ENCODE peak calls at places on chromosome 19, in six cellular contexts. I is HuH-7; C is heart left ventricle; G is NCI-H510A; F is kidney glomerular epithelial cell; E is stimulated activated CD8-positive, alpha-beta memory T cell treated with anti-CD3 and anti-CD28 coated beads, Interleukin-15, amount 100 ng/mL, for 4 hours. Y is an unnamed sample.

GRCh38 chr19:43524922-43525835 is 1.8 kb downstream of the ETHE1 start:
- DNase-seq in I (peak), C (no peak), G (no peak), F (peak), E (no peak), Y (peak)

GRCh38 chr19:7833225-7834156 is 3.5 kb downstream of the EVI5L start:
- DNase-seq in I (no peak), C (peak), G (no peak), F (no peak), E (no peak), Y (no peak)

GRCh38 chr19:31667106-31667505 is 317.9 kb upstream of the TSHZ3 start:
- DNase-seq in I (no peak), C (no peak), G (no peak), F (no peak), E (no peak), Y (no peak)

GRCh38 chr19:32397736-32398135 is 7.8 kb upstream of the DPY19L3 start:
- DNase-seq in I (no peak), C (no peak), G (no peak), F (peak), E (no peak), Y (no peak)

GRCh38 chr19:8569066-8569761 is 8.0 kb downstream of the MYO1F start:
- DNase-seq in I (no peak), C (no peak), G (no peak), F (peak), E (peak), Y (peak)

GRCh38 chr19:19485161-19485997 is 30.0 kb downstream of the TSSK6 start:
- DNase-seq in I (no peak), C (no peak), G (no peak), F (no peak), E (no peak), Y (no peak)

GRCh38 chr19:18878058-18878797 is 17.7 kb downstream of the CERS1 start:
- DNase-seq in I (no peak), C (no peak), G (no peak), F (no peak), E (no peak), Y (no peak)

GRCh38 chr19:1244693-1245451 is 3.3 kb downstream of the ATP5F1D start:
- DNase-seq in I (no peak), C (peak), G (no peak), F (no peak), E (no peak), Y (no peak)

GRCh38 chr19:2500861-2501260 is 24.9 kb downstream of the GADD45B start:
- DNase-seq in I (no peak), C (no peak), G (no peak), F (no peak), E (no peak), Y (no peak)

GRCh38 chr19:29767039-29767735 is 44.6 kb upstream of the CCNE1 start:
- DNase-seq in I (no peak), C (no peak), G (no peak), F (no peak), E (no peak), Y (no peak)

GRCh38 chr19:28168557-28168956 is 1044.4 kb downstream of the UQCRFS1 start:
- DNase-seq in I (no peak), C (no peak), G (no peak), F (peak), E (no peak), Y (no peak)

GRCh38 chr19:1503089-1503924 is 9.5 kb downstream of the ADAMTSL5 start:
- DNase-seq in I (peak), C (no peak), G (no peak), F (no peak), E (peak), Y (peak)

GRCh38 chr19:54388001-54388802 is 23.5 kb upstream of the LAIR1 start:
- DNase-seq in I (no peak), C (peak), G (no peak), F (no peak), E (no peak), Y (no peak)

GRCh38 chr19:45959517-45960025 is 14.1 kb downstream of the NOVA2 start:
- DNase-seq in I (no peak), C (no peak), G (no peak), F (no peak), E (no peak), Y (no peak)

GRCh38 chr19:30225615-30226463 is 146.3 kb upstream of the ZNF536 start:
- DNase-seq in I (no peak), C (no peak), G (no peak), F (no peak), E (no peak), Y (no peak)

GRCh38 chr19:2727640-2727944 is 6.4 kb upstream of the DIRAS1 start:
- DNase-seq in I (no peak), C (no peak), G (no peak), F (no peak), E (no peak), Y (no peak)

GRCh38 chr19:50050406-50051223 is 24.8 kb downstream of the ZNF473 start:
- DNase-seq in I (no peak), C (peak), G (no peak), F (peak), E (peak), Y (peak)

GRCh38 chr19:1214862-1215731 is 9.5 kb downstream of the STK11 start:
- DNase-seq in I (no peak), C (peak), G (no peak), F (no peak), E (no peak), Y (peak)

GRCh38 chr19:6333439-6333838 is at the start of gene ACER1:
- DNase-seq in I (no peak), C (no peak), G (no peak), F (no peak), E (no peak), Y (no peak)

GRCh38 chr19:55694241-55694655 is 19.2 kb downstream of the EPN1 start:
- DNase-seq in I (no peak), C (no peak), G (no peak), F (no peak), E (no peak), Y (no peak)

GRCh38 chr19:49222011-49222410 is 64.4 kb downstream of the TRPM4 start:
- DNase-seq in I (no peak), C (no peak), G (no peak), F (no peak), E (no peak), Y (no peak)

GRCh38 chr19:776549-776948 is 20.7 kb upstream of the PTBP1 start:
- DNase-seq in I (no peak), C (no peak), G (no peak), F (peak), E (no peak), Y (no peak)

GRCh38 chr19:47492571-47493377 is 8.8 kb upstream of the KPTN start:
- DNase-seq in I (no peak), C (no peak), G (peak), F (no peak), E (no peak), Y (no peak)